ENCODE peak calls at places on chromosomes 3 and 15, in five cellular contexts. P is fibroblast of lung, T is left lung, B is fibroblast of the aortic adventitia, X is HFF-Myc. O is an unnamed sample.

GRCh38 chr3:71430941-71431552 is 152.5 kb downstream of the FOXP1 start:
- DNase-seq in B (no peak), X (no peak), T (no peak), P (peak), O (peak)

GRCh38 chr3:38111201-38111600 is 25.7 kb downstream of the ACAA1 start:
- DNase-seq in X (no peak), P (no peak), T (no peak), B (no peak), O (no peak)

GRCh38 chr3:12995389-12996180 is 77.6 kb downstream of the IQSEC1 start:
- DNase-seq in T (no peak), X (no peak), B (no peak), P (no peak), O (no peak)

GRCh38 chr3:54073386-54073785 is 49.0 kb upstream of the CACNA2D3 start:
- DNase-seq in T (no peak), X (no peak), P (no peak), B (no peak), O (no peak)

GRCh38 chr15:72197460-72198409 is at the start of gene GRAMD2A:
- DNase-seq in P (peak), T (peak), B (no peak), X (no peak), O (peak)

GRCh38 chr3:17231537-17232261 is 346.9 kb downstream of the PLCL2 start:
- DNase-seq in X (no peak), T (no peak), B (no peak), P (no peak), O (no peak)

GRCh38 chr3:126450744-126451143 is 24.9 kb downstream of the ZXDC start:
- DNase-seq in B (no peak), P (no peak), X (no peak), T (no peak), O (no peak)

GRCh38 chr15:89666147-89666857 is 11.0 kb upstream of the KIF7 start:
- DNase-seq in B (no peak), P (no peak), T (no peak), X (no peak), O (no peak)

GRCh38 chr15:82139823-82140268 is 94.0 kb upstream of the MEX3B start:
- DNase-seq in T (no peak), B (peak), P (peak), X (no peak), O (peak)

GRCh38 chr3:62367735-62368704 is 5.3 kb downstream of the FEZF2 start:
- DNase-seq in T (peak), B (no peak), X (no peak), P (no peak), O (no peak)

GRCh38 chr3:62369476-62369743 is 3.9 kb downstream of the FEZF2 start:
- DNase-seq in B (no peak), X (no peak), P (no peak), T (peak), O (no peak)

GRCh38 chr3:62371032-62371734 is 2.2 kb downstream of the FEZF2 start:
- DNase-seq in P (no peak), T (peak), X (no peak), B (no peak), O (no peak)

GRCh38 chr3:62370112-62371031 is 3.0 kb downstream of the FEZF2 start:
- DNase-seq in B (no peak), X (no peak), T (peak), P (no peak), O (no peak)

DNA sequence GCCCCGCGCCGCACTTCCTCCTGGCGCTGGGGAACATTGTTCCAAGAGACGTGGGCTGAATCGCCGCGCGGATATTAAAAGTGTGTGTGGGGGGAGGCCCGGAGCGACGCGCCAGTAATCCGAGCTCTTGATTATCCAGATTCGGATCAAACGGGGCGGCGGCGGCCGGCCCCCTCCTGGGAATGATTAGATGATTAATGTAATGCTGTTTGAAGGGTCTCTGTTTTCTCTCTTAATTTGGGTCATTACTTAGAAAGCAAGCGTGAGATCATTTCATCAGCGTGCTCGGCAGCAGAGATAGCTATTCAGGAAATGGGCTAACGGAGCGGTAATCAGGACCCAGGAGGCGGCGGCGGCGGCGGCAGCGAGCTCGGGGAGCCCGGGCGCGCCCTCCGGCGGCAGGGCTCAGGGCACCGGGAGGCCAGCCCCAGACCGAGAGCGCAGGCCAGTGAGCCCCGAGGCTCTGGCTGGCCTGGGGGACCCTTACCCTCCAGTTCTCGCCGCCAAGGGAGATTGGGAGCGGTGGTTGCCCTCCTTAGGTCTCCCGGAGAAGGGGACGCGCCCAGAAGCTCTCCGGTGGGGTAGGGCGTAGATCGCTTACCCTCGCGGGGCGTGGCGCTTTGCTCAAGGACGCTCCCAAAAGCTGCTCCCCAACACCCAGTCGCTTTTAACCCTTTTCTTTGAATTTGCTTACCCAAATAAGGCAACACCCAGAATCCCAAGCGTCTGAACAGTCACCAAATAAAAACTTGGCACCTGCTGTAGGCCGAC is 4.5 kb downstream of the FEZF2 start:
- DNase-seq in B (no peak), X (no peak), P (no peak), T (peak), O (peak)
- TF ChIP-seq CTCF in B (no peak), X (peak), P (no peak), T (no peak), O (no peak)

DNA sequence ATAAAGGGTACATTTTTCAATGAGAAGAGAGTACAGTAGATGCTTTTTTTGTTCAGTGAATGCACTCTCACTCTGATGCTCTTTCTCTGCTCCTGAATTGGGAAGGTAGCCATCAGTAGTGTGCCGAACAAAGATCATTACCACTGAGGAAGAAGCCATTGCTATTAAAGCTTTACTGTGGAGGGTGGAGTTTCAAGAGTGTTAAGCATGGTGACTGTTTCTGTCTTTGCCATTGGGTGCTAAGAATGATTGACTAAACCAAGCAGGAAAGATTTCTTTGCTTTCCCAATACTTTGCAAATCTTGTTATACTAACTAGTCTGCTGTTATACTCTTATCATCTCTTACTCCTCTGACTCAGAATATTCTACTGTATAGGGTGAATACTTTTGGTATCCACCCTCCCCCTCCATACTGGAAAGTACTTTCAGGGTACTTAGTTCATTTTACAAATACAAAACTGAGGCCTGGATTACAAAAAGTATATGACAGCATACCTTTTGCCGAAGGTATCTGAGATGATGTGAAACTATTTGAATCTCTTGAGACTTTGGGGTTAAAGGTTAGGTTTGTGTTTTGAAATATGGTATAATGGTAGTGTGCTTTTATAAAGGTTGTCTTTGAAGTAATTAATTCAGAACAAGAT is 1.7 kb downstream of the RAB11A start:
- DNase-seq in T (no peak), P (peak), B (peak), X (no peak), O (peak)
- H3K4me3 ChIP-seq in T (peak), P (peak), B (peak), X (peak), O (peak)

DNA sequence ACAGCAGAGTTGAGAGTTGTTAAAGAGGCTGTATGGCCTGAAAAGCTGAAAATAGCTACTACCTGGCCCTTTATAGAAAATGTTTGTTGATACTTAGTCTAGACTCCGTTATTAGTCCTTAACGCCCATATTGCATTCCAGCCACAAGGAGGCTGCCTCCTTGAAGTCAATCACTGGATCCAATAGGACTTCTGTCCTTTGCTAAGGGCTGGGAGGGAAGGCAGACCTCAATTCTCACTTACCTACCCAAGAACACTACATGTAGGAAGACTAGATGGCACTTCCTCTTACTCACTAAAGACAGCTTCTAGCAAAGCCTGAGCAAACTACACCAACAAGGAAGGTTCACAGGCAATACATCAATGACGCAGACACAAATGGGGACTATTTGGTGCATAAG is 139.5 kb upstream of the HACD2 start:
- DNase-seq in T (no peak), P (peak), X (no peak), B (peak), O (peak)
- TF ChIP-seq CTCF in T (no peak), P (peak), X (peak), B (peak), O (peak)

GRCh38 chr3:134428396-134428795 is 54.1 kb upstream of the AMOTL2 start:
- DNase-seq in B (no peak), X (no peak), T (no peak), P (peak), O (no peak)

GRCh38 chr3:134430950-134431445 is 54.8 kb downstream of the ANAPC13 start:
- DNase-seq in B (no peak), X (no peak), P (peak), T (no peak), O (no peak)

GRCh38 chr3:134432236-134432635 is 53.5 kb downstream of the ANAPC13 start:
- DNase-seq in B (no peak), X (no peak), P (no peak), T (no peak), O (no peak)

GRCh38 chr3:134427400-134428111 is 53.3 kb upstream of the AMOTL2 start:
- DNase-seq in B (peak), P (peak), T (no peak), X (peak), O (peak)

GRCh38 chr3:134430174-134430573 is 55.6 kb downstream of the ANAPC13 start:
- DNase-seq in B (no peak), X (no peak), P (peak), T (no peak), O (no peak)
- H3K4me3 ChIP-seq in B (no peak), X (no peak), P (no peak), T (no peak), O (no peak)

GRCh38 chr15:74817370-74817737 is 4.7 kb downstream of the LMAN1L start:
- DNase-seq in B (no peak), P (peak), X (peak), T (no peak), O (peak)
- TF ChIP-seq CTCF in B (peak), P (peak), X (peak), T (no peak), O (peak)

GRCh38 chr3:194632983-194633348 is 253 bp downstream of the TMEM44 start:
- DNase-seq in B (no peak), T (peak), P (peak), X (no peak), O (peak)

GRCh38 chr3:194637066-194637465 is 3.8 kb upstream of the TMEM44 start:
- DNase-seq in P (no peak), X (no peak), B (peak), T (no peak), O (peak)

GRCh38 chr3:194632211-194632982 is 822 bp downstream of the TMEM44 start:
- DNase-seq in X (no peak), B (peak), T (peak), P (no peak), O (peak)

GRCh38 chr3:194633349-194634004 is at the start of gene TMEM44:
- DNase-seq in B (peak), T (peak), P (peak), X (no peak), O (peak)

DNA sequence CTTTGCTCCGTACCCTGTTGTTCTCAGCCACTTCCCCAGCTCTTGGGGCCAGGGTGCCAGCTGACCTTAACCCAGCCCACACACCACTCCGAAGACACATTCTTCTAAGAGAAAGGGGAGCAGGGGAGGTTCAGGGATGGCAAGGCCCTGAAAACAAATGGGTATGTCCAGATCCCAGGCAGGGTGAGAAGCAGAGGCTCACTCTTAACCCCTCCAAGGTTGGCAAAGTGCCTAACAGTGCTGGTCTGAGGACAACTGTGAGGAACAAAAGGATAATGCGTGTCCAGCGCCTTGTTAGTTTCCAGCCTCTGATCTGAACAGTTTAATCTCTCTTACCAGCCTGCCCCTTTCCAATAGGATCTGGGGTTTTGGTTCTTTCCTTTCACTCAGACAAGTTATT is 1.5 kb downstream of the TMEM44 start:
- DNase-seq in T (no peak), B (no peak), P (no peak), X (no peak), O (no peak)
- H3K4me3 ChIP-seq in T (no peak), B (peak), P (no peak), X (no peak), O (no peak)

GRCh38 chr15:59688383-59688887 is 685 bp downstream of the BNIP2 start:
- DNase-seq in B (peak), T (no peak), P (peak), X (peak), O (peak)
- TF ChIP-seq CTCF in B (no peak), T (no peak), P (no peak), X (no peak), O (no peak)